ENCODE peak calls at places on chromosomes 16 and 17, in nine cellular contexts. R is cardiac fibroblast, E is left kidney, S is T-helper 9 cell, Y is Right ventricle myocardium superior, P is anterior cingulate cortex, Q is HuH-7.5, D is memory B cell, A is NCI-H1436. Z is an unnamed sample.

GRCh38 chr17:49438885-49439284 is 24.2 kb upstream of the PHB1 start:
- DNase-seq in R (no peak), E (no peak), S (no peak), Y (no peak), P (no peak), Q (no peak), D (no peak), A (no peak), Z (no peak)

GRCh38 chr16:22151599-22151998 is 10.7 kb upstream of the SDR42E2 start:
- DNase-seq in R (no peak), E (no peak), S (no peak), Y (no peak), P (no peak), Q (no peak), D (no peak), A (no peak), Z (no peak)

GRCh38 chr17:45132569-45133463 is 501 bp upstream of the PLCD3 start:
- DNase-seq in R (peak), E (peak), S (peak), Y (peak), P (peak), Q (peak), D (peak), A (peak), Z (peak)

GRCh38 chr16:67825906-67826305 is 16.2 kb upstream of the THAP11 start:
- DNase-seq in R (no peak), E (no peak), S (no peak), Y (no peak), P (no peak), Q (no peak), D (no peak), A (no peak), Z (no peak)

GRCh38 chr16:8063151-8063550 is 527.2 kb downstream of the TMEM114 start:
- DNase-seq in R (no peak), E (peak), S (no peak), Y (no peak), P (no peak), Q (no peak), D (no peak), A (no peak), Z (no peak)

GRCh38 chr17:332558-333322 is 19.9 kb downstream of the RPH3AL start:
- DNase-seq in R (peak), E (no peak), S (no peak), Y (peak), P (no peak), Q (no peak), D (no peak), A (no peak), Z (no peak)

GRCh38 chr16:84446086-84446485 is 58.4 kb downstream of the MEAK7 start:
- DNase-seq in R (no peak), E (no peak), S (no peak), Y (no peak), P (no peak), Q (no peak), D (no peak), A (no peak), Z (no peak)

GRCh38 chr17:78290671-78291070 is 59.2 kb downstream of the TMEM235 start:
- DNase-seq in R (no peak), E (no peak), S (no peak), Y (no peak), P (no peak), Q (no peak), D (no peak), A (no peak), Z (no peak)

GRCh38 chr16:424033-424622 is 1.3 kb upstream of the RAB11FIP3 start:
- DNase-seq in R (peak), E (no peak), S (no peak), Y (no peak), P (peak), Q (no peak), D (no peak), A (no peak), Z (peak)

GRCh38 chr16:17972460-17972943 is 364.0 kb downstream of the NPIPA8 start:
- DNase-seq in R (no peak), E (peak), S (no peak), Y (peak), P (no peak), Q (no peak), D (no peak), A (no peak), Z (no peak)

GRCh38 chr17:42311240-42312034 is 23.1 kb downstream of the STAT5A start:
- DNase-seq in R (peak), E (peak), S (no peak), Y (peak), P (peak), Q (peak), D (no peak), A (no peak), Z (no peak)

GRCh38 chr16:87724490-87725291 is 41.1 kb downstream of the KLHDC4 start:
- DNase-seq in R (no peak), E (no peak), S (no peak), Y (no peak), P (no peak), Q (no peak), D (no peak), A (no peak), Z (no peak)

GRCh38 chr16:54176376-54176901 is 110.1 kb downstream of the IRX3 start:
- DNase-seq in R (no peak), E (peak), S (no peak), Y (no peak), P (no peak), Q (peak), D (no peak), A (no peak), Z (no peak)

GRCh38 chr16:48611329-48612137 is 1.6 kb upstream of the N4BP1 start:
- DNase-seq in R (no peak), E (no peak), S (peak), Y (peak), P (no peak), Q (no peak), D (no peak), A (peak), Z (no peak)

GRCh38 chr17:81027591-81028505 is 7.1 kb upstream of the BAIAP2 start:
- DNase-seq in R (no peak), E (peak), S (no peak), Y (no peak), P (no peak), Q (no peak), D (no peak), A (no peak), Z (no peak)

GRCh38 chr17:27544350-27545131 is 86.4 kb upstream of the LGALS9 start:
- DNase-seq in R (no peak), E (no peak), S (no peak), Y (no peak), P (no peak), Q (no peak), D (no peak), A (no peak), Z (no peak)

GRCh38 chr16:89798832-89799370 is 17.5 kb downstream of the FANCA start:
- DNase-seq in R (no peak), E (peak), S (no peak), Y (peak), P (no peak), Q (no peak), D (no peak), A (no peak), Z (no peak)

GRCh38 chr17:77802811-77803220 is 155.7 kb upstream of the TNRC6C start:
- DNase-seq in R (peak), E (peak), S (no peak), Y (peak), P (peak), Q (no peak), D (no peak), A (peak), Z (peak)

GRCh38 chr16:642189-643049 is 791 bp downstream of the MCRIP2 start:
- DNase-seq in R (no peak), E (peak), S (no peak), Y (peak), P (peak), Q (peak), D (no peak), A (no peak), Z (no peak)

GRCh38 chr17:48541574-48542113 is 3.3 kb downstream of the HOXB2 start:
- DNase-seq in R (peak), E (peak), S (peak), Y (peak), P (no peak), Q (no peak), D (no peak), A (peak), Z (no peak)

GRCh38 chr16:83725313-83725712 is 82.5 kb upstream of the HSBP1 start:
- DNase-seq in R (no peak), E (no peak), S (no peak), Y (no peak), P (no peak), Q (no peak), D (no peak), A (no peak), Z (no peak)

GRCh38 chr17:81898029-81898866 is 3.8 kb upstream of the NPB start:
- DNase-seq in R (peak), E (no peak), S (no peak), Y (no peak), P (peak), Q (no peak), D (no peak), A (no peak), Z (peak)

GRCh38 chr17:55433029-55433628 is 11.5 kb upstream of the MMD start:
- DNase-seq in R (peak), E (no peak), S (no peak), Y (no peak), P (no peak), Q (peak), D (no peak), A (no peak), Z (no peak)

GRCh38 chr17:69871318-69871717 is 203.7 kb upstream of the KCNJ16 start:
- DNase-seq in R (no peak), E (no peak), S (no peak), Y (no peak), P (no peak), Q (no peak), D (no peak), A (no peak), Z (no peak)

GRCh38 chr16:1533443-1533951 is at the start of gene TMEM204:
- DNase-seq in R (peak), E (peak), S (no peak), Y (peak), P (no peak), Q (no peak), D (no peak), A (no peak), Z (no peak)

GRCh38 chr17:38925263-38925995 is at the start of gene LASP1NB:
- DNase-seq in R (peak), E (peak), S (no peak), Y (no peak), P (peak), Q (no peak), D (peak), A (no peak), Z (peak)

GRCh38 chr16:23374721-23375120 is 72.6 kb downstream of the SCNN1B start:
- DNase-seq in R (no peak), E (no peak), S (no peak), Y (no peak), P (no peak), Q (peak), D (no peak), A (no peak), Z (no peak)

GRCh38 chr16:84643677-84644076 is 4.6 kb upstream of the KLHL36 start:
- DNase-seq in R (no peak), E (no peak), S (no peak), Y (no peak), P (no peak), Q (no peak), D (no peak), A (no peak), Z (no peak)

GRCh38 chr17:57868007-57868774 is 18.3 kb upstream of the MRPS23 start:
- DNase-seq in R (peak), E (peak), S (no peak), Y (peak), P (no peak), Q (peak), D (peak), A (no peak), Z (no peak)

GRCh38 chr17:27778193-27778592 is 22.1 kb downstream of the NOS2 start:
- DNase-seq in R (peak), E (no peak), S (no peak), Y (no peak), P (no peak), Q (no peak), D (no peak), A (no peak), Z (no peak)

GRCh38 chr16:29854520-29855100 is 8.4 kb downstream of the CDIPT start:
- DNase-seq in R (no peak), E (no peak), S (no peak), Y (no peak), P (no peak), Q (no peak), D (no peak), A (no peak), Z (no peak)

GRCh38 chr16:51374346-51374745 is 223.3 kb upstream of the SALL1 start:
- DNase-seq in R (peak), E (no peak), S (no peak), Y (no peak), P (no peak), Q (no peak), D (no peak), A (no peak), Z (no peak)

GRCh38 chr17:35051183-35051578 is 12.3 kb downstream of the RFFL start:
- DNase-seq in R (no peak), E (no peak), S (no peak), Y (no peak), P (no peak), Q (no peak), D (no peak), A (no peak), Z (no peak)

GRCh38 chr17:74430706-74431567 is 951 bp upstream of the GPRC5C start:
- DNase-seq in R (peak), E (peak), S (no peak), Y (peak), P (peak), Q (peak), D (peak), A (peak), Z (no peak)

GRCh38 chr16:2496223-2497115 is 17.3 kb upstream of the ATP6V0C start:
- DNase-seq in R (no peak), E (no peak), S (no peak), Y (no peak), P (no peak), Q (no peak), D (no peak), A (no peak), Z (no peak)

GRCh38 chr17:8121531-8122390 is 2.1 kb downstream of the HES7 start:
- DNase-seq in R (peak), E (peak), S (no peak), Y (peak), P (peak), Q (peak), D (peak), A (peak), Z (peak)

Z was measured in occipital lobe.